ENCODE peak calls at places on chromosomes 7 and 10, in four cellular contexts. S, M, L and N are unnamed samples.

GRCh38 chr7:77348371-77348813 is 67.8 kb downstream of the GSAP start:
- DNase-seq in S (peak), M (no peak), L (no peak), N (no peak)

GRCh38 chr10:129800-130199 is 5.5 kb upstream of the ZMYND11 start:
- DNase-seq in S (no peak), M (no peak), L (no peak), N (no peak)

GRCh38 chr10:121838149-121838548 is 89.7 kb downstream of the ATE1 start:
- DNase-seq in S (no peak), M (no peak), L (no peak), N (no peak)

GRCh38 chr7:138961159-138961558 is 20.0 kb downstream of the KIAA1549 start:
- DNase-seq in S (no peak), M (no peak), L (no peak), N (no peak)

GRCh38 chr7:78514653-78515052 is 716.1 kb downstream of the PHTF2 start:
- DNase-seq in S (peak), M (peak), L (no peak), N (no peak)

GRCh38 chr10:33459597-33459996 is 125.1 kb upstream of the NRP1 start:
- DNase-seq in S (no peak), M (no peak), L (no peak), N (no peak)

GRCh38 chr10:133131754-133132710 is 28.0 kb upstream of the KNDC1 start:
- DNase-seq in S (no peak), M (no peak), L (no peak), N (no peak)

GRCh38 chr10:53598914-53599313 is 826.3 kb upstream of the MBL2 start:
- DNase-seq in S (peak), M (no peak), L (no peak), N (no peak)

GRCh38 chr7:137755846-137756685 is 90.7 kb downstream of the DGKI start:
- DNase-seq in S (no peak), M (no peak), L (no peak), N (no peak)

GRCh38 chr10:62690703-62691102 is 113.8 kb upstream of the ADO start:
- DNase-seq in S (peak), M (no peak), L (no peak), N (no peak)

GRCh38 chr7:2012981-2013380 is 219.8 kb downstream of the MAD1L1 start:
- DNase-seq in S (no peak), M (no peak), L (no peak), N (peak)

GRCh38 chr7:129159539-129159938 is 15.0 kb downstream of the TSPAN33 start:
- DNase-seq in S (no peak), M (no peak), L (no peak), N (no peak)

GRCh38 chr7:74203956-74204615 is 5.7 kb upstream of the LAT2 start:
- DNase-seq in S (no peak), M (no peak), L (no peak), N (no peak)